ENCODE peak calls at places on chromosomes 3 and 15, in five cellular contexts. Z, O, S, Y and B are unnamed samples.

GRCh38 chr15:96849501-96849900 is 519.0 kb downstream of the NR2F2 start:
- DNase-seq in Z (no peak), O (peak), S (no peak), Y (no peak), B (no peak)

GRCh38 chr3:55296035-55296434 is 191.1 kb downstream of the WNT5A start:
- DNase-seq in Z (no peak), O (peak), S (no peak), Y (no peak), B (no peak)

GRCh38 chr3:58683001-58683845 is 16.6 kb upstream of the FAM3D start:
- DNase-seq in Z (no peak), O (peak), S (no peak), Y (no peak), B (peak)

GRCh38 chr3:121883507-121883906 is 10.7 kb upstream of the SLC15A2 start:
- DNase-seq in Z (no peak), O (peak), S (no peak), Y (peak), B (peak)

GRCh38 chr3:150020527-150020926 is 49.8 kb upstream of the PFN2 start:
- DNase-seq in Z (no peak), O (peak), S (no peak), Y (peak), B (peak)

GRCh38 chr15:65375871-65376552 is 1.8 kb downstream of the IGDCC3 start:
- DNase-seq in Z (no peak), O (no peak), S (no peak), Y (no peak), B (no peak)

GRCh38 chr3:81910244-81910852 is 148.9 kb upstream of the GBE1 start:
- DNase-seq in Z (no peak), O (peak), S (no peak), Y (peak), B (peak)

GRCh38 chr15:101489236-101489632 is 273 bp downstream of the PCSK6 start:
- DNase-seq in Z (no peak), O (no peak), S (peak), Y (peak), B (no peak)

GRCh38 chr3:59235221-59236012 is 185.6 kb upstream of the CFAP20DC start:
- DNase-seq in Z (no peak), O (no peak), S (no peak), Y (no peak), B (no peak)

GRCh38 chr15:31158858-31159569 is 57.5 kb upstream of the TRPM1 start:
- DNase-seq in Z (no peak), O (no peak), S (no peak), Y (no peak), B (no peak)

GRCh38 chr3:13539285-13539625 is 9.7 kb upstream of the FBLN2 start:
- DNase-seq in Z (no peak), O (peak), S (no peak), Y (no peak), B (no peak)

GRCh38 chr3:132593950-132594328 is 3.1 kb upstream of the ACKR4 start:
- DNase-seq in Z (no peak), O (peak), S (no peak), Y (peak), B (peak)

GRCh38 chr3:160473233-160473632 is 23.6 kb upstream of the TRIM59 start:
- DNase-seq in Z (no peak), O (peak), S (no peak), Y (no peak), B (no peak)

GRCh38 chr3:151843275-151843674 is 29.4 kb downstream of the AADAC start:
- DNase-seq in Z (no peak), O (no peak), S (no peak), Y (no peak), B (no peak)

GRCh38 chr15:89088605-89089315 is 504 bp downstream of the ABHD2 start:
- DNase-seq in Z (peak), O (no peak), S (no peak), Y (no peak), B (no peak)

GRCh38 chr3:188421151-188421821 is 267.3 kb downstream of the LPP start:
- DNase-seq in Z (no peak), O (peak), S (no peak), Y (peak), B (no peak)